ENCODE peak calls at places on chromosomes 2 and 18, in four cellular contexts. U is K562, S is GM12878, T is HepG2. H is an unnamed sample.
A peak's percentile ranks its signal among the peaks of the same experiment; 100 is the strongest.

GRCh38 chr2:236548179-236548918 is 21.3 kb upstream of the ACKR3 start:
- DNase-seq in T (no peak), U (no peak), S (no peak), H (no peak)

GRCh38 chr2:173417801-173418200 is 63.1 kb downstream of the CDCA7 start:
- DNase-seq in S (no peak), U (no peak), T (no peak), H (no peak)

GRCh38 chr2:196206804-196207203 is 35.4 kb upstream of the STK17B start:
- DNase-seq in S (no peak), T (no peak), U (no peak), H (no peak)

GRCh38 chr18:58337688-58338087 is 291.2 kb downstream of the ALPK2 start:
- DNase-seq in U (no peak), T (no peak), S (no peak), H (no peak)

GRCh38 chr2:133949595-133949994 is 304.3 kb upstream of the MGAT5 start:
- DNase-seq in U (no peak), T (no peak), S (no peak), H (no peak)

GRCh38 chr2:124607679-124608078 is 582.6 kb downstream of the CNTNAP5 start:
- DNase-seq in T (peak; percentile 23), S (no peak), U (no peak), H (no peak)

GRCh38 chr2:101127319-101128056 is 23.7 kb downstream of the TBC1D8 start:
- DNase-seq in S (no peak), T (no peak), U (no peak), H (no peak)

GRCh38 chr2:11652555-11652954 is 17.4 kb downstream of the NTSR2 start:
- DNase-seq in T (no peak), U (no peak), S (no peak), H (no peak)

GRCh38 chr2:72931280-72931910 is 14.1 kb downstream of the EMX1 start:
- DNase-seq in T (no peak), S (no peak), U (no peak), H (peak; percentile 3)

GRCh38 chr18:74541703-74542555 is 7.6 kb downstream of the CNDP1 start:
- DNase-seq in S (no peak), U (no peak), T (peak; percentile 92), H (no peak)

GRCh38 chr2:199459286-199460100 is 1.8 kb upstream of the SATB2 start:
- DNase-seq in T (peak; percentile 88), S (peak; percentile 16), U (peak; percentile 84), H (peak; percentile 91)

GRCh38 chr2:158460632-158461297 is 4.0 kb downstream of the PKP4 start:
- DNase-seq in S (no peak), T (peak; percentile 14), U (peak; percentile 42), H (no peak)

DNA sequence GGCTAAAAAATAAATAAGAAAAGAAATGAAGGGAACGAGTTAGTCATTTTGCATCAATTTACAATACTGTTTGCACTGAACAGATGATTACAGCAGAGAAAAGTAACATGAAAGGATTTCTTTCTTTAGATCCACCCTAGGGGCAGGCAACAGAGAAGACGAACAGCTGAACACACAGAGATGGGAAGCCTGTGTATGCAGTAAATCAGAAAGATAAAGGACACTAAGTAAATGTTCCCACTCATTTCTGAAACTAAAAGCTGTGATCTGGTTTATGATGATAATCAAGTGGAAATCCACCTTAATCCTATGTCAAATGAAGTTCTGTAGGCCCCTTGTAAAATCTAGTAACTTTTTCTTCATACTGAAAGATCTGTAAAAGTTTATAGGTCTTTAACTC is 54.2 kb downstream of the AKAIN1 start:
- DNase-seq in S (no peak), U (no peak), T (no peak), H (no peak)
- TF ChIP-seq NR2C2 in S (no peak), U (no peak), T (no peak), H (no peak)

DNA sequence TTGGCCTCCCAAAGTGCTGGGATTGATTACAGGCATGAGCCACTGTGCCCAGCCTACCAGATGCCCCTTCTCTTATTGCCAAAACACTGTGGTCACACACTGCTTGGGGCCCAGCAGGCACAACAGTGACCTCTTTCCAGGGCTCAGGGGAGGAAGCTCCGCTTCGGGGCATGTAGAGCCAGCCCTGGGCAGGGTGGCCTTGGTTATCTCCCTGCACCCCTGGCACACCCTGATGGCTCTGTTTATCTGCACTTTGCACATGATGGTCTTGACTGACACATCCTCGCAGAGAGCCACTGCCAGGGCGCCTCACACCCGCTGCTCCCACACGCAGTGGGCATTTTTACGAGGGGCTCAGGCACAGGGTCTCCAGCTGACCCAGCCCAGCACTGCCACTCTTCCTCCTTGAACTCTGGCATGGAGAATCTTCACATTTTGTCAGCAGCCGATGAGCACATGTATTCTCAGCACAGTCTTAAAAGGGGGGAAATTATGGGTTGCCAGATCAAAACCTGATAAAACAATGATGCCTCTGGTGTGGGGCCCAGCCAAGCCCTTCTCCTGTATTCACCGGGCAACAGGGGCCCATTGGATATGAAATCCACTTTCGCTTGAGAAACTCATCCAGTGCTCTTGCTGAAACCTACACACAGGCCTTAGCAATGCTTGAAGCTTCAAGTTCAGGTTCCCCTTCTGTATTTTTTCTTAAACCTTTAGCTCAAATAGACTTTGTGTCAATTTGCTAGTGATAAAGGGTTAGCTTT is 5.9 kb downstream of the GYPC start:
- DNase-seq in U (no peak), T (no peak), S (no peak), H (no peak)
- TF ChIP-seq NR2C2 in U (no peak), T (no peak), S (no peak), H (no peak)

DNA sequence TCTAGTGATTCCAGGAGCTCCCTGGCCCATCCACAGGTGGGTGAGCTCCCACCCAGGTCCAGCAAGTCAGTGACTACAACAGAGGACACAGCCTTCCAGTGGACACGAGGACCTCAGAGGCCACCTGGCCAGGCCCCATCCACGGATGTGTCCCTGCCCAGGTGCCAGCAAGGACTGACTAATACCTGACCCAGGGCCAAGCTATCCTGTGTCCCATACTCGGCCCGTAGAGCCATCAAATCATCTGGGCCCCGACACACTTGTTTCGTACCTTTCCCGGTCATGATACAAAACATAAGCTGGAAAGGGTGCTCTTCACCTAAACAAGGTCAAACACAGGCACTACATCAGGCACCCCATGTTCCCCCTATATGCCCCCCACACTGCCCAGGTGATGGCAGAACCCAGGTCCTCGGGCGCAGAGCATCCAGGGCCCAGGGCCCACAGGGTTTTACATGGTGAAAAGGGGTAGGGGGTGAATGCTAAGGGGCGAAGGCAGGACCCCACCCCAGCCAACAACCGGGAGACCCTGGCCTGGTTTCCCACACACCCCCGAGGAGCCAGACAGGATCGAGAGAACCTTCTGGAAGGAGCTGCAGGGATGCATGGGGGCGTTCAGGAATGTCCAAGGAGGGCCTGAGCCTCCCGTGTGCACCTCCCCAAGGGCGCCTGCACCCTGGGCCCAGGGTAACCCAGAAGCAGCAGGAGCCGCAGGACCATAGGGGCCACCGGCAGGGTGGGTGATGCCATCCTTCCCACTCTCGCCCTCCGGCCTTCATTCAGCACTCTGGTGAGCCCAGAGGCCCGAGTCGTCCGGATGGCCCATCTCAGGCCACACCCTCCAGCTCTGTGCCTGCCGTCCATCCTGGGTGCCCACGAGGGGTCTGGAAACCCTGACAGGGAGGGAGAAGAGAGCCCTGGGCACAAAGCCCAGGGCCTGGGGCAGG is 94.3 kb downstream of the HDAC4 start:
- DNase-seq in S (no peak), U (no peak), T (no peak), H (no peak)
- TF ChIP-seq NR2C2 in S (no peak), U (no peak), T (no peak), H (no peak)

DNA sequence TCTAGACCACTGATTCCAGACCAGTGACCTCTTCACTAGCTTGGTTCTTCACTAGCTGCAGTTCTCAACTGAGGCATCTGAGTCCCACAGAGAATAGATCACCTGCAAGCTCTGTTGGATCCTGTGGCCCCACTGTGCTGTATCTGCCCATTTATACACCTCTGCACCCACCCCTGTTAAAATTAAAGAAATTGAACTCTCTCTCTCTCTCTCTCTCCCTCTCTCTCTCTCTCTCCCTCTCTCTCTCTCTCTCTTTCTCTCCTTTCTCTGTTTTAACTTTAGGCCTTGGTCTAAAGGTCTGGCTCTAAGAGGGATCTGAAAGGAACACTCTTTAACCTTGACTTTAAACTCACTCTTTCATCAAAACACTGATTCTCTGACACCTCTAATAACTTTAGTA is 150.5 kb downstream of the ZEB2 start:
- DNase-seq in U (no peak), S (no peak), T (no peak), H (no peak)
- TF ChIP-seq NR2C2 in U (no peak), S (no peak), T (no peak), H (no peak)

H was measured in WTC11.